ENCODE peak calls at places on chromosomes 2 and 18, in seven cellular contexts. M, A, Y, C, G, W and B are unnamed samples.

GRCh38 chr2:157468931-157469708 is 25.2 kb upstream of the CYTIP start:
- DNase-seq in G (no peak), M (peak), Y (no peak), W (peak), A (no peak), C (no peak), B (no peak)

GRCh38 chr18:37483984-37484892 is 81.4 kb downstream of the CELF4 start:
- DNase-seq in M (no peak), Y (no peak), A (no peak), W (no peak), C (no peak), G (no peak), B (no peak)

GRCh38 chr2:126048719-126049118 is 607.2 kb upstream of the GYPC start:
- DNase-seq in Y (no peak), C (no peak), A (no peak), W (no peak), G (no peak), M (no peak), B (no peak)

GRCh38 chr2:219273887-219274391 is 5.2 kb upstream of the DNAJB2 start:
- DNase-seq in M (no peak), G (no peak), A (no peak), Y (no peak), C (no peak), W (no peak), B (no peak)

GRCh38 chr2:105261061-105261460 is 19.5 kb downstream of the GPR45 start:
- DNase-seq in Y (no peak), W (peak), G (no peak), A (no peak), C (no peak), M (no peak), B (no peak)

GRCh38 chr2:74109551-74109950 is 38.2 kb downstream of the BOLA3 start:
- DNase-seq in M (no peak), A (no peak), W (no peak), Y (no peak), C (no peak), G (no peak), B (no peak)

GRCh38 chr18:32261003-32261402 is 71.2 kb downstream of the MEP1B start:
- DNase-seq in M (no peak), W (no peak), C (no peak), A (no peak), G (no peak), Y (no peak), B (no peak)

GRCh38 chr2:234806818-234807217 is 145.0 kb upstream of the SH3BP4 start:
- DNase-seq in C (no peak), G (no peak), W (no peak), M (no peak), A (no peak), Y (no peak), B (no peak)

GRCh38 chr2:62597323-62597722 is 91.3 kb upstream of the TMEM17 start:
- DNase-seq in M (peak), G (no peak), A (no peak), C (no peak), W (no peak), Y (no peak), B (no peak)

GRCh38 chr2:20611077-20611843 is 39.6 kb downstream of the HS1BP3 start:
- DNase-seq in M (peak), A (no peak), W (peak), C (no peak), G (peak), Y (peak), B (no peak)

GRCh38 chr2:198973785-198974184 is 484.0 kb downstream of the SATB2 start:
- DNase-seq in M (no peak), W (no peak), Y (no peak), C (no peak), A (no peak), G (no peak), B (no peak)

GRCh38 chr2:240920783-240921231 is 14.7 kb downstream of the CROCC2 start:
- DNase-seq in W (no peak), A (no peak), C (no peak), Y (peak), M (no peak), G (peak), B (no peak)

GRCh38 chr2:37771600-37772088 is 100.2 kb upstream of the CDC42EP3 start:
- DNase-seq in M (no peak), G (no peak), A (no peak), W (no peak), Y (no peak), C (no peak), B (no peak)

GRCh38 chr18:43789234-43790000 is 512.1 kb upstream of the SYT4 start:
- DNase-seq in A (no peak), G (no peak), Y (no peak), M (no peak), C (peak), W (peak), B (no peak)

GRCh38 chr18:36527025-36527424 is 229.5 kb downstream of the FHOD3 start:
- DNase-seq in Y (no peak), M (no peak), C (no peak), A (no peak), W (no peak), G (no peak), B (no peak)

GRCh38 chr2:236712304-236712703 is 142.7 kb downstream of the ACKR3 start:
- DNase-seq in M (no peak), Y (no peak), W (peak), A (no peak), C (no peak), G (no peak), B (no peak)

GRCh38 chr2:174787485-174788205 is 23.4 kb upstream of the CHRNA1 start:
- DNase-seq in A (no peak), Y (no peak), G (no peak), C (no peak), W (peak), M (peak), B (peak)

GRCh38 chr2:75476778-75477177 is 84.0 kb downstream of the EVA1A start:
- DNase-seq in W (peak), C (no peak), Y (no peak), G (no peak), M (peak), A (no peak), B (peak)

GRCh38 chr2:8625399-8626283 is 56.2 kb upstream of the ID2 start:
- DNase-seq in Y (no peak), W (no peak), C (no peak), G (no peak), M (no peak), A (no peak), B (no peak)

GRCh38 chr2:168552450-168552856 is 96.4 kb downstream of the CERS6 start:
- DNase-seq in Y (no peak), G (no peak), W (no peak), A (no peak), M (no peak), C (peak), B (peak)

GRCh38 chr2:42910657-42911405 is 118.4 kb upstream of the HAAO start:
- DNase-seq in M (no peak), W (no peak), C (no peak), Y (no peak), A (no peak), G (no peak), B (no peak)

GRCh38 chr2:216691210-216691741 is 4.1 kb downstream of the IGFBP5 start:
- DNase-seq in A (no peak), M (peak), G (peak), W (no peak), Y (peak), C (peak), B (peak)

GRCh38 chr18:77044866-77045664 is 87.5 kb downstream of the MBP start:
- DNase-seq in M (no peak), Y (no peak), W (no peak), A (no peak), C (no peak), G (no peak), B (no peak)

GRCh38 chr18:12287131-12287681 is 20.8 kb upstream of the TUBB6 start:
- DNase-seq in W (no peak), Y (no peak), M (no peak), C (no peak), G (no peak), A (no peak), B (no peak)

GRCh38 chr2:141038341-141038740 is 1092.5 kb downstream of the LRP1B start:
- DNase-seq in A (no peak), M (no peak), W (peak), Y (no peak), C (no peak), G (no peak), B (no peak)

GRCh38 chr2:207514451-207514850 is 15.3 kb upstream of the CREB1 start:
- DNase-seq in C (no peak), M (no peak), Y (no peak), A (no peak), G (no peak), W (no peak), B (no peak)

GRCh38 chr2:84526562-84526961 is 10.3 kb downstream of the DNAH6 start:
- DNase-seq in M (no peak), W (peak), G (no peak), C (no peak), A (no peak), Y (no peak), B (no peak)

GRCh38 chr2:201191132-201191875 is 8.4 kb downstream of the CASP10 start:
- DNase-seq in W (no peak), Y (peak), M (no peak), A (no peak), G (no peak), C (no peak), B (no peak)

GRCh38 chr18:65721634-65722033 is 29.2 kb upstream of the CDH7 start:
- DNase-seq in W (no peak), G (no peak), A (no peak), C (no peak), Y (no peak), M (no peak), B (no peak)

GRCh38 chr2:238558456-238559099 is 131.9 kb downstream of the ASB1 start:
- DNase-seq in A (no peak), Y (no peak), M (no peak), G (no peak), W (no peak), C (no peak), B (no peak)

GRCh38 chr2:46086578-46087070 is 210.6 kb upstream of the EPAS1 start:
- DNase-seq in Y (no peak), M (no peak), W (no peak), G (no peak), A (no peak), C (no peak), B (no peak)

GRCh38 chr18:75790821-75791220 is 363.3 kb upstream of the SMIM21 start:
- DNase-seq in W (no peak), G (no peak), A (no peak), Y (no peak), M (no peak), C (no peak), B (no peak)